ENCODE peak calls at places on chromosomes 6 and 20, in ten cellular contexts. N, R, Z, T, V, U, M, B, O and Y are unnamed samples.

GRCh38 chr20:54176610-54177009 is 2.8 kb upstream of the CYP24A1 start:
- DNase-seq in N (no peak), R (no peak), Z (peak), T (no peak), V (peak), U (peak), M (no peak), B (no peak), O (no peak), Y (no peak)

GRCh38 chr6:153001767-153002612 is 519 bp downstream of the MTRF1L start:
- DNase-seq in N (no peak), R (no peak), Z (peak), T (peak), V (no peak), U (no peak), M (peak), B (no peak), O (no peak), Y (peak)

GRCh38 chr20:62552613-62553012 is 76.8 kb upstream of the GATA5 start:
- DNase-seq in N (no peak), R (no peak), Z (no peak), T (no peak), V (no peak), U (no peak), M (no peak), B (no peak), O (no peak), Y (no peak)

GRCh38 chr6:124819340-124819739 is 142.9 kb upstream of the RNF217 start:
- DNase-seq in N (no peak), R (no peak), Z (peak), T (no peak), V (no peak), U (no peak), M (no peak), B (no peak), O (no peak), Y (peak)

GRCh38 chr6:8130399-8130798 is 28.1 kb upstream of the EEF1E1 start:
- DNase-seq in N (no peak), R (no peak), Z (peak), T (no peak), V (no peak), U (no peak), M (no peak), B (no peak), O (no peak), Y (no peak)

GRCh38 chr6:1256435-1257008 is 55.4 kb upstream of the FOXQ1 start:
- DNase-seq in N (no peak), R (no peak), Z (no peak), T (no peak), V (no peak), U (no peak), M (no peak), B (no peak), O (no peak), Y (no peak)

GRCh38 chr6:5087389-5087788 is 2.2 kb downstream of the PPP1R3G start:
- DNase-seq in N (no peak), R (no peak), Z (no peak), T (peak), V (no peak), U (no peak), M (peak), B (peak), O (peak), Y (peak)

GRCh38 chr6:45661667-45662066 is 283.9 kb upstream of the SUPT3H start:
- DNase-seq in N (no peak), R (no peak), Z (no peak), T (no peak), V (peak), U (no peak), M (no peak), B (no peak), O (no peak), Y (no peak)

GRCh38 chr6:26311385-26312095 is 53.5 kb upstream of the BTN3A2 start:
- DNase-seq in N (no peak), R (no peak), Z (peak), T (peak), V (peak), U (no peak), M (peak), B (no peak), O (no peak), Y (peak)

GRCh38 chr20:62913043-62913630 is 13.2 kb downstream of the DIDO1 start:
- DNase-seq in N (no peak), R (no peak), Z (no peak), T (no peak), V (no peak), U (no peak), M (no peak), B (no peak), O (no peak), Y (no peak)

GRCh38 chr20:53707341-53708102 is 113.9 kb upstream of the ZNF217 start:
- DNase-seq in N (no peak), R (no peak), Z (no peak), T (no peak), V (peak), U (no peak), M (peak), B (no peak), O (no peak), Y (peak)

GRCh38 chr20:57397693-57398108 is 6.5 kb downstream of the RBM38 start:
- DNase-seq in N (no peak), R (no peak), Z (no peak), T (peak), V (no peak), U (no peak), M (no peak), B (no peak), O (peak), Y (peak)

GRCh38 chr6:20924911-20925543 is 390.8 kb downstream of the CDKAL1 start:
- DNase-seq in N (no peak), R (no peak), Z (no peak), T (no peak), V (peak), U (no peak), M (no peak), B (no peak), O (no peak), Y (no peak)

GRCh38 chr6:112237644-112238043 is 16.7 kb downstream of the LAMA4 start:
- DNase-seq in N (peak), R (no peak), Z (peak), T (peak), V (peak), U (no peak), M (no peak), B (no peak), O (peak), Y (no peak)

GRCh38 chr20:9689041-9689440 is 149.8 kb downstream of the PAK5 start:
- DNase-seq in N (no peak), R (no peak), Z (no peak), T (no peak), V (no peak), U (no peak), M (no peak), B (no peak), O (no peak), Y (no peak)

GRCh38 chr6:162448294-162448693 is 279.3 kb downstream of the PRKN start:
- DNase-seq in N (no peak), R (no peak), Z (no peak), T (no peak), V (no peak), U (no peak), M (no peak), B (no peak), O (no peak), Y (no peak)

GRCh38 chr6:131488780-131489179 is 84.2 kb upstream of the ARG1 start:
- DNase-seq in N (no peak), R (no peak), Z (peak), T (no peak), V (no peak), U (no peak), M (no peak), B (no peak), O (no peak), Y (no peak)

GRCh38 chr6:6678185-6678671 is 89.7 kb downstream of the LY86 start:
- DNase-seq in N (no peak), R (no peak), Z (peak), T (peak), V (peak), U (peak), M (no peak), B (no peak), O (no peak), Y (no peak)

GRCh38 chr20:3786126-3786484 is 435 bp downstream of the CENPB start:
- DNase-seq in N (no peak), R (no peak), Z (peak), T (peak), V (peak), U (no peak), M (peak), B (peak), O (peak), Y (peak)

GRCh38 chr6:149140137-149140909 is 177.2 kb upstream of the TAB2 start:
- DNase-seq in N (no peak), R (no peak), Z (no peak), T (no peak), V (no peak), U (no peak), M (no peak), B (no peak), O (no peak), Y (peak)

GRCh38 chr6:165010556-165011535 is 298.6 kb downstream of the C6orf118 start:
- DNase-seq in N (no peak), R (no peak), Z (no peak), T (no peak), V (peak), U (peak), M (peak), B (no peak), O (no peak), Y (no peak)

GRCh38 chr20:54197621-54198604 is 10.0 kb upstream of the PFDN4 start:
- DNase-seq in N (peak), R (no peak), Z (peak), T (no peak), V (peak), U (peak), M (peak), B (no peak), O (no peak), Y (peak)

GRCh38 chr20:38178581-38178980 is 13.5 kb upstream of the TGM2 start:
- DNase-seq in N (no peak), R (no peak), Z (no peak), T (no peak), V (no peak), U (no peak), M (no peak), B (no peak), O (no peak), Y (no peak)

GRCh38 chr6:147285087-147285855 is 81.1 kb downstream of the STXBP5 start:
- DNase-seq in N (no peak), R (peak), Z (peak), T (no peak), V (peak), U (peak), M (peak), B (no peak), O (no peak), Y (peak)

GRCh38 chr20:25056601-25057233 is 1.2 kb downstream of the ACSS1 start:
- DNase-seq in N (no peak), R (no peak), Z (no peak), T (no peak), V (no peak), U (no peak), M (no peak), B (no peak), O (peak), Y (no peak)

GRCh38 chr6:74991573-74992332 is 214.1 kb downstream of the COL12A1 start:
- DNase-seq in N (no peak), R (no peak), Z (peak), T (no peak), V (peak), U (peak), M (peak), B (no peak), O (no peak), Y (no peak)
- TF ChIP-seq CTCF in N (no peak), R (no peak), Z (peak), T (no peak), V (peak), U (peak), M (peak), B (no peak), O (peak), Y (no peak)

GRCh38 chr6:55886185-55886836 is 10.9 kb upstream of the BMP5 start:
- DNase-seq in N (no peak), R (no peak), Z (peak), T (no peak), V (peak), U (no peak), M (peak), B (no peak), O (no peak), Y (peak)
- TF ChIP-seq CTCF in N (peak), R (peak), Z (peak), T (peak), V (peak), U (peak), M (no peak), B (peak), O (peak), Y (no peak)

GRCh38 chr6:167050903-167051302 is 51.7 kb downstream of the CEP43 start:
- DNase-seq in N (no peak), R (no peak), Z (no peak), T (no peak), V (no peak), U (no peak), M (no peak), B (no peak), O (peak), Y (no peak)

GRCh38 chr6:167046861-167047495 is 47.8 kb downstream of the CEP43 start:
- DNase-seq in N (no peak), R (no peak), Z (no peak), T (no peak), V (no peak), U (no peak), M (peak), B (no peak), O (no peak), Y (no peak)

GRCh38 chr6:167047554-167047953 is 48.4 kb downstream of the CEP43 start:
- DNase-seq in N (no peak), R (no peak), Z (no peak), T (peak), V (no peak), U (no peak), M (no peak), B (peak), O (no peak), Y (peak)

GRCh38 chr6:167045828-167046580 is 46.8 kb downstream of the CEP43 start:
- DNase-seq in N (no peak), R (no peak), Z (no peak), T (no peak), V (peak), U (no peak), M (peak), B (no peak), O (no peak), Y (no peak)

DNA sequence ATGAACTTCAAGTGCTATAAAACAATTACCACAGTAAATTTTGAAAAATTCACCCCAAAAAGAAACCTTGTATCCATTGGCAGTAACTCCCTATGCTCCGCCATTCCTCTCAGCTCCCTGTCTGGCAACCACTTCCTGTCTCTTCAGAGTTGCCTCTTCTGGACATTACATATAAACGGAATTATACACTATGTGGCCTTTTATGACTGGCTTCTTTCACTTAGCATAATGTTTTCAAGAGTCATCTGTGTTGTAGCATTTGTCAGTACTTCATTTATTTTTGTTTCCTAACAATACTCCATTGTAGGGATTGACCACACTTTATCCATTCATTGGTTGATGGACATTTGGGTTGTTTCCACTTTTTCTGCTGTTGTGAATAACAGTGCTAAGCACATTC is 50.1 kb downstream of the CEP43 start:
- DNase-seq in N (no peak), R (no peak), Z (no peak), T (no peak), V (no peak), U (no peak), M (no peak), B (no peak), O (no peak), Y (no peak)
- TF ChIP-seq CTCF in N (no peak), R (no peak), Z (no peak), T (no peak), V (no peak), U (no peak), M (no peak), B (no peak), O (no peak), Y (no peak)

DNA sequence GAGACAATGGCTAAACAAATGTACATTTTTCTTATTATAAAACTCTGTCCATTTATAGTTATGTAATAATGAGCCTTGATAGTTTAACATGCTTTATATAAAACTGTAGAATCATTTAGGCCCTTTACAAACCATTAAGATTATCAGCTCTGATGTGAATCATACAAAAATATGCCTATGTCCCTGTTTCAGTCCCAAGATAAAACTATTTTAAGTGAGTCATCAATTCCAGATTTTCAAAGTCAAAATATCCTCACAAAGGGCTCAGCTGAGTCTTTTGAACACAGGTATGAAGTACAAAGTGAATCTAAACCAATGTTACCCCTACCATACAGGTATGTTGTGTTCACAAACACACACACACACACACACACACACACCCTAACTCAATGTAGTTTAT is 88.0 kb downstream of the PTPRK start:
- DNase-seq in N (no peak), R (no peak), Z (peak), T (no peak), V (peak), U (peak), M (no peak), B (no peak), O (no peak), Y (no peak)
- TF ChIP-seq CTCF in N (no peak), R (no peak), Z (no peak), T (no peak), V (no peak), U (no peak), M (no peak), B (no peak), O (no peak), Y (no peak)

DNA sequence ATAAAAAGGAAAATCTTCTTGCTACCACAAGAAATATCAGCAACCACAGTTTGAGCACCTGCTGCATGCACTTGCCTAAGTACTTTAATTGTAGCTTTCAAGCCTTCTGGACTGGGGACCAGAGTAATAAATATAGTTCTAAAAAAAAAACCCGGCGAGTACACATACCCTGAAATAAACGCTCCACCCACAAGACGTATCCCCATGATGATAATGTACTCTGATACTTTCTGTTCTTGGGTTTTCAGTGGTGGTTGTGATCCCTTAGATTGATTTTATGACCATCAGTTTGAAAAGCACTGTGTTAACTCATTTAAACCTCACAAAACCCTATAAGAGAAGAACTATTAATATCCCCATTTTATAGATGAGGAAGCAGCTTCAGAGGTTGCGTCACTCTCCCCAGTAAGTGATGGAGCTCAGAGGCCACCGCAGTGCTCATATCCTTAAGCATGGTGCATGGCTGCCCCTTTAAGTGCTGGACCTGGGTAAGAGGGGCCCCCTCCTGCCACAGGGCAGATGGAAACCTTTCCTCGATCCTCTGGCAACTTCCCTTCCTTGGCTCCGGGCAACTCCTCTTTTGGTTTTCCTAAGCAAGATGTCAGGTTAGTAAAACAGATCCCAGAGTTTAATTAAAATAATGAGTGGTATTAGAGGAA is 67.3 kb downstream of the KCNB1 start:
- DNase-seq in N (no peak), R (no peak), Z (no peak), T (no peak), V (no peak), U (no peak), M (no peak), B (no peak), O (no peak), Y (peak)
- TF ChIP-seq CTCF in N (no peak), R (no peak), Z (no peak), T (no peak), V (no peak), U (no peak), M (no peak), B (no peak), O (no peak), Y (no peak)

DNA sequence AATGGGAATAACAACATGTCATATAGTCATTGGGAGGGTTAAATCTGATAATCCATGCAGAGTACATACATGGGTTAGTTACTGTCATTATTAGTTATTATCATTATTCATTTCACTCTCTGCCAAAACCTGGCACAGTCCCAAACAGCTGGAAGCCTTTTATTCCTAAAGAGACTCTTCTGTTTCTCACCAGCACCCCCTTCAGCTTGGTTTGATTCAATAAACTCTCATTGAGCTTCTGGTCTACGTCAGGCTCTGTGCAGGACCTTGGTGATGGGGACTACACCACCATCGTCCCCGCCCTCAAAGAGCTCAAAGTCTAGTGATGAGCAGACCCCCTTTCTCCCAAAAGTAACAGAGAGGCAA is 2.3 kb downstream of the KCNK15 start:
- DNase-seq in N (no peak), R (no peak), Z (no peak), T (no peak), V (peak), U (no peak), M (no peak), B (no peak), O (no peak), Y (no peak)
- TF ChIP-seq CTCF in N (no peak), R (no peak), Z (no peak), T (no peak), V (no peak), U (no peak), M (peak), B (no peak), O (no peak), Y (no peak)

GRCh38 chr6:31426395-31426794 is 23.0 kb downstream of the MICA start:
- DNase-seq in N (no peak), R (no peak), Z (no peak), T (no peak), V (no peak), U (no peak), M (no peak), B (no peak), O (no peak), Y (no peak)

GRCh38 chr6:31423550-31423949 is 20.2 kb downstream of the MICA start:
- DNase-seq in N (peak), R (no peak), Z (no peak), T (no peak), V (no peak), U (no peak), M (no peak), B (no peak), O (no peak), Y (no peak)

GRCh38 chr6:31420546-31420945 is 17.2 kb downstream of the MICA start:
- DNase-seq in N (no peak), R (no peak), Z (no peak), T (no peak), V (no peak), U (no peak), M (no peak), B (no peak), O (no peak), Y (no peak)

GRCh38 chr6:31419842-31420241 is 16.4 kb downstream of the MICA start:
- DNase-seq in N (peak), R (no peak), Z (peak), T (no peak), V (peak), U (no peak), M (no peak), B (no peak), O (no peak), Y (peak)

DNA sequence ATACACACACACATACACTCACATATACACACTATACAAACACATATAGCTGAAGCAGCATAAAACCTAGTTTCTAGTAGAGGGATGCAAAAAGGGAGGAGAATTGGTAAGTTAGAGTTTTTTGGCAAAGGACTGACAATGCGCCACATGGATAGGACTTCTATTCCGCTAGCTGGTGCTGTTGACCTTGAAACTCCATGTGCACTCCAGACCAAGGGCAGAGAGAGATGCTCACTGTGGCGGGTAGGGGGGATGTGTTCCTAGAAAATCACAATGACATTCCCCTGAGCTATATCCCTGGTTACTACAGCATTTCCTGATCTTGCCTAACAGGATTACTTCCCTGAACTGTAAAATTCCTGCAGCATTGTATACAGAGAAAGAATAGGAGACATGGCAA is 19.2 kb downstream of the MICA start:
- DNase-seq in N (peak), R (no peak), Z (no peak), T (no peak), V (no peak), U (no peak), M (no peak), B (no peak), O (no peak), Y (no peak)
- TF ChIP-seq CTCF in N (no peak), R (no peak), Z (no peak), T (no peak), V (no peak), U (no peak), M (no peak), B (no peak), O (no peak), Y (no peak)